ENCODE peak calls at places on chromosomes 4 and X, in seven cellular contexts. E is T-helper 1 cell; M is lower lobe of right lung; T is natural killer cell treated with Interleukin-12 subunit alpha and Interleukin-12 subunit beta and Interleukin-15 and Interleukin-18, amount 100 ng/mL, for 72 hours; Y is aorta; A is HAP-1; Q is progenitor cell of endocrine pancreas. U is an unnamed sample.
A peak's percentile ranks its signal among the peaks of the same experiment; 100 is the strongest.

GRCh38 chr4:82721819-82722423 is 76.7 kb downstream of the SCD5 start:
- DNase-seq in E (peak; percentile 25), M (no peak), T (no peak), Y (no peak), A (peak; percentile 40), Q (no peak), U (peak; percentile 10)

GRCh38 chr4:166972071-166972470 is 262.2 kb downstream of the SPOCK3 start:
- DNase-seq in E (no peak), M (no peak), T (no peak), Y (no peak), A (no peak), Q (no peak), U (no peak)

GRCh38 chr4:149997881-149998421 is 80.3 kb upstream of the DCLK2 start:
- DNase-seq in E (peak; percentile 20), M (no peak), T (no peak), Y (no peak), A (no peak), Q (no peak), U (no peak)

GRCh38 chrX:134670241-134670811 is 12.1 kb upstream of the PLAC1 start:
- DNase-seq in E (no peak), M (peak; percentile 51), T (no peak), Y (peak; percentile 47), A (no peak), Q (peak; percentile 22), U (no peak)

GRCh38 chrX:97563531-97564133 is 679.9 kb downstream of the RPA4 start:
- DNase-seq in E (peak; percentile 84), M (peak; percentile 59), T (peak; percentile 76), Y (peak; percentile 63), A (no peak), Q (no peak), U (peak; percentile 27)

GRCh38 chr4:4847011-4847410 is 12.5 kb upstream of the MSX1 start:
- DNase-seq in E (no peak), M (no peak), T (no peak), Y (no peak), A (no peak), Q (no peak), U (no peak)

GRCh38 chr4:173246719-173247118 is 78.1 kb downstream of the GALNT7 start:
- DNase-seq in E (no peak), M (no peak), T (no peak), Y (no peak), A (no peak), Q (no peak), U (no peak)

GRCh38 chrX:139930923-139931645 is 1.8 kb downstream of the ATP11C start:
- DNase-seq in E (peak; percentile 2), M (peak; percentile 37), T (no peak), Y (no peak), A (peak; percentile 57), Q (peak; percentile 10), U (peak; percentile 8)

GRCh38 chr4:128427832-128428366 is 140.3 kb upstream of the PGRMC2 start:
- DNase-seq in E (no peak), M (peak; percentile 61), T (no peak), Y (no peak), A (peak; percentile 77), Q (no peak), U (no peak)

GRCh38 chr4:39950861-39951481 is 26.7 kb downstream of the PDS5A start:
- DNase-seq in E (no peak), M (no peak), T (no peak), Y (no peak), A (no peak), Q (no peak), U (no peak)

GRCh38 chr4:45453258-45453841 is 670.5 kb downstream of the GABRG1 start:
- DNase-seq in E (no peak), M (no peak), T (no peak), Y (no peak), A (peak; percentile 28), Q (no peak), U (no peak)

GRCh38 chrX:129318375-129318774 is 204.9 kb downstream of the SMARCA1 start:
- DNase-seq in E (peak; percentile 2), M (no peak), T (no peak), Y (no peak), A (no peak), Q (no peak), U (no peak)

GRCh38 chr4:10803944-10804343 is 119.4 kb upstream of the CLNK start:
- DNase-seq in E (no peak), M (no peak), T (no peak), Y (no peak), A (no peak), Q (no peak), U (no peak)

GRCh38 chr4:99413160-99413559 is 22.0 kb downstream of the ADH7 start:
- DNase-seq in E (no peak), M (no peak), T (no peak), Y (no peak), A (no peak), Q (no peak), U (no peak)

GRCh38 chr4:891747-892146 is 40.4 kb downstream of the GAK start:
- DNase-seq in E (no peak), M (no peak), T (no peak), Y (no peak), A (no peak), Q (no peak), U (no peak)

GRCh38 chrX:130909469-130910136 is 6.6 kb upstream of the ENOX2 start:
- DNase-seq in E (no peak), M (no peak), T (no peak), Y (no peak), A (no peak), Q (no peak), U (no peak)

GRCh38 chr4:15893967-15894366 is 44.6 kb downstream of the FGFBP1 start:
- DNase-seq in E (no peak), M (no peak), T (no peak), Y (no peak), A (no peak), Q (no peak), U (no peak)

GRCh38 chr4:54548098-54548620 is 109.6 kb upstream of the KIT start:
- DNase-seq in E (no peak), M (no peak), T (no peak), Y (no peak), A (no peak), Q (no peak), U (no peak)

GRCh38 chrX:140132937-140133336 is 167.6 kb upstream of the CXorf66 start:
- DNase-seq in E (no peak), M (no peak), T (no peak), Y (no peak), A (peak; percentile 95), Q (no peak), U (no peak)

GRCh38 chr4:183335369-183335940 is 13.2 kb upstream of the CLDN24 start:
- DNase-seq in E (peak; percentile 38), M (no peak), T (no peak), Y (no peak), A (no peak), Q (no peak), U (no peak)

GRCh38 chr4:17317526-17317925 is 194.4 kb downstream of the QDPR start:
- DNase-seq in E (no peak), M (no peak), T (no peak), Y (no peak), A (no peak), Q (no peak), U (no peak)

GRCh38 chr4:150573534-150573933 is 8.4 kb upstream of the MAB21L2 start:
- DNase-seq in E (no peak), M (no peak), T (no peak), Y (no peak), A (no peak), Q (no peak), U (no peak)

GRCh38 chr4:10622728-10623127 is 61.8 kb downstream of the CLNK start:
- DNase-seq in E (peak; percentile 3), M (no peak), T (no peak), Y (no peak), A (no peak), Q (no peak), U (no peak)

GRCh38 chr4:145618210-145618911 is 824 bp upstream of the MMAA start:
- DNase-seq in E (peak; percentile 28), M (no peak), T (no peak), Y (no peak), A (no peak), Q (no peak), U (no peak)

GRCh38 chrX:13373027-13373806 is 53.4 kb upstream of the ATXN3L start:
- DNase-seq in E (no peak), M (no peak), T (no peak), Y (no peak), A (no peak), Q (no peak), U (no peak)

GRCh38 chrX:122982521-122982920 is 201.6 kb upstream of the GRIA3 start:
- DNase-seq in E (no peak), M (no peak), T (no peak), Y (no peak), A (no peak), Q (no peak), U (no peak)

GRCh38 chr4:111066447-111066846 is 443.6 kb upstream of the PITX2 start:
- DNase-seq in E (no peak), M (no peak), T (no peak), Y (no peak), A (no peak), Q (no peak), U (no peak)

GRCh38 chrX:80765226-80765625 is 44.5 kb downstream of the BRWD3 start:
- DNase-seq in E (no peak), M (no peak), T (no peak), Y (no peak), A (no peak), Q (no peak), U (no peak)

U was measured in activated T-helper 2 cell treated with anti-CD3 and anti-CD28 coated beads, Interferon-gamma antibody, Interleukin-2, Interleukin-4, amounts not matched to agents 10 μg/mL and 5 μg/mL and 100 μg/mL, durations not matched to agents 14 hours and 24 hours and 36 hours.